ENCODE peak calls at places on chromosomes 4 and X, in eight cellular contexts. Y is A673, J is right cardiac atrium, L is osteoblast, Z is fibroblast of lung, R is heart right ventricle, U is psoas muscle, M is MM.1S. H is an unnamed sample.

GRCh38 chr4:53501561-53501960 is 89.7 kb downstream of the LNX1 start:
- DNase-seq in Y (no peak), J (no peak), L (no peak), Z (no peak), R (no peak), U (no peak), M (no peak), H (no peak)

GRCh38 chr4:96315815-96316214 is 475.9 kb downstream of the PDHA2 start:
- DNase-seq in Y (no peak), J (no peak), L (no peak), Z (peak; percentile 6), R (no peak), U (no peak), M (no peak), H (peak; percentile 54)

GRCh38 chr4:13430834-13431568 is 53.1 kb downstream of the RAB28 start:
- DNase-seq in Y (peak; percentile 18), J (no peak), L (no peak), Z (no peak), R (no peak), U (no peak), M (no peak), H (peak; percentile 17)

GRCh38 chrX:27336466-27337091 is 126.6 kb downstream of the PPP4R3C start:
- DNase-seq in Y (peak; percentile 45), J (peak; percentile 8), L (peak; percentile 73), Z (no peak), R (peak; percentile 4), U (no peak), M (peak; percentile 50), H (peak; percentile 62)

GRCh38 chr4:41734366-41734765 is 14.2 kb downstream of the PHOX2B start:
- DNase-seq in Y (no peak), J (no peak), L (no peak), Z (no peak), R (no peak), U (no peak), M (no peak), H (no peak)

GRCh38 chr4:114312349-114312748 is 286.3 kb upstream of the UGT8 start:
- DNase-seq in Y (no peak), J (no peak), L (no peak), Z (no peak), R (no peak), U (no peak), M (peak; percentile 83), H (no peak)

GRCh38 chr4:116531870-116532269 is 553.5 kb downstream of the TRAM1L1 start:
- DNase-seq in Y (peak; percentile 99), J (no peak), L (no peak), Z (no peak), R (no peak), U (no peak), M (no peak), H (peak; percentile 22)

GRCh38 chrX:101407748-101408529 is at the start of the genes GLA and HNRNPH2:
- DNase-seq in Y (peak; percentile 96), J (peak; percentile 89), L (peak; percentile 92), Z (peak; percentile 98), R (peak; percentile 81), U (peak; percentile 86), M (peak; percentile 97), H (peak; percentile 93)

GRCh38 chr4:3341760-3342159 is 48.9 kb downstream of the RGS12 start:
- DNase-seq in Y (peak; percentile 60), J (no peak), L (no peak), Z (no peak), R (no peak), U (no peak), M (no peak), H (no peak)

GRCh38 chr4:181688416-181688815 is 554.8 kb upstream of the TENM3 start:
- DNase-seq in Y (peak; percentile 1), J (no peak), L (no peak), Z (peak; percentile 92), R (no peak), U (no peak), M (no peak), H (no peak)

GRCh38 chr4:73687414-73687813 is 53.0 kb upstream of the CXCL8 start:
- DNase-seq in Y (no peak), J (no peak), L (no peak), Z (no peak), R (no peak), U (no peak), M (no peak), H (no peak)

GRCh38 chrX:47643926-47644325 is 6.4 kb downstream of the ELK1 start:
- DNase-seq in Y (peak; percentile 65), J (no peak), L (no peak), Z (peak; percentile 21), R (no peak), U (no peak), M (peak; percentile 11), H (no peak)

GRCh38 chr4:48653217-48654014 is 126.7 kb downstream of the FRYL start:
- DNase-seq in Y (peak; percentile 50), J (peak; percentile 51), L (no peak), Z (peak; percentile 85), R (peak; percentile 41), U (peak; percentile 48), M (no peak), H (peak; percentile 18)

GRCh38 chrX:15160558-15160957 is 109.3 kb downstream of the ASB9 start:
- DNase-seq in Y (no peak), J (no peak), L (no peak), Z (no peak), R (no peak), U (no peak), M (no peak), H (no peak)

GRCh38 chr4:184598753-184599491 is 50.3 kb downstream of the CASP3 start:
- DNase-seq in Y (no peak), J (peak; percentile 56), L (peak; percentile 58), Z (no peak), R (peak; percentile 20), U (no peak), M (no peak), H (no peak)

GRCh38 chrX:45716747-45717146 is 516.1 kb upstream of the DIPK2B start:
- DNase-seq in Y (no peak), J (no peak), L (no peak), Z (no peak), R (no peak), U (no peak), M (no peak), H (no peak)

GRCh38 chrX:28205905-28206304 is 224.7 kb upstream of the DCAF8L1 start:
- DNase-seq in Y (no peak), J (no peak), L (no peak), Z (no peak), R (no peak), U (no peak), M (no peak), H (no peak)

GRCh38 chrX:118847676-118848075 is 24.1 kb downstream of the ZCCHC12 start:
- DNase-seq in Y (peak; percentile 72), J (no peak), L (peak; percentile 82), Z (peak; percentile 29), R (no peak), U (no peak), M (peak; percentile 34), H (no peak)

DNA sequence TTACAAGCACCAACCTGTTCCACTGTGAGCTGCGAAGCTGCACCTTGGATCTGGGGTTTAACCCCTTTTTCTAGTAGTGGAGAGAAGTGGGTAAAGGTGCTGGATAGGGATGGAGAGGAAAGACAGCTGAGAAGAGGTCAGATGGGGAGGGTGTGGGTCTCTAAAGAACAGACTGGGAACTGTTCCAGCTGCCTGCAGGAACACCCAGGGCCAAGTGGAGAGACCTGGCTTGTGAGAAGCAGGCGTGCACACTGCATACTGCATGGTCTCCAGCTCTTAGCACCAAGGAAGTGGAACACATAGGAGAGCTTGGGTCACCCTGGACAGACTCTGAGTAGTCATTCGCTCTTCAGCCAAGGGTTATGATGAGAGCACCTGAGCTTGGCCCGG is 16.1 kb downstream of the BCOR start:
- DNase-seq in Y (no peak), J (peak; percentile 4), L (peak; percentile 57), Z (no peak), R (no peak), U (no peak), M (no peak), H (no peak)
- H3K4me3 ChIP-seq in Y (no peak overlapping the region), J (no peak overlapping the region), L (no peak overlapping the region), Z (no peak overlapping the region), R (no peak overlapping the region), U (no peak overlapping the region), M (no peak overlapping the region), H (no peak overlapping the region)

DNA sequence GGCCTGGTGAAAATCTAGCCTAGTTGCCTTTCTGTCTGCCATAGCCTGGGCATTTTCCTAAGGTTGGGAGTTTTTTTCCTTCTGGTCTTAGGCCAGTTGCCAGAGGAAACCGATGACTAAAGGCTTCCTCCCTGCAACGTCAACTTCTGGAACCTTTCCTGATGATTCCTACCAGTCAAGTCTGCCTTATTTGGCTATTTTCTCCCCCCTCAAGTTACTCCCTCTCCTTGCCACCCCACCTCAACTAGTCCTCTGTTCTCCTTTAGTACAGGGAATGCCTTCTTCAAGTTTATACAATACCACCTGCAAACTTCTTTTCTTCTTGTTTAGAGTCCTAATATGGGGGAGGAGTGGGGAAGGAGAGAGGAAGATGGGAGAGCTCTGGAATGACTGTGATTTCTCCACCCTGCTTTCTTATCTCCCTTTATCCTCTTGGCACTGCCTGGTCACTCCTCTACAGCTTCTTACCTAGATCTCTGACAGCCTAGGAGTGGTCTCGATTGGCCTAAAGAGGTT is 10.6 kb downstream of the MSN start:
- DNase-seq in Y (peak; percentile 29), J (no peak), L (no peak), Z (peak; percentile 92), R (no peak), U (no peak), M (no peak), H (no peak)
- H3K4me1 ChIP-seq in Y (peaks cover 7% of the 10 kb centered on the region), J (peaks cover 37% of the 10 kb centered on the region), L (peaks cover 55% of the 10 kb centered on the region), Z (peaks cover 8% of the 10 kb centered on the region), R (peaks cover 99% of the 10 kb centered on the region), U (peaks cover 37% of the 10 kb centered on the region), M (peaks cover 48% of the 10 kb centered on the region), H (peaks cover 2% of the 10 kb centered on the region)

DNA sequence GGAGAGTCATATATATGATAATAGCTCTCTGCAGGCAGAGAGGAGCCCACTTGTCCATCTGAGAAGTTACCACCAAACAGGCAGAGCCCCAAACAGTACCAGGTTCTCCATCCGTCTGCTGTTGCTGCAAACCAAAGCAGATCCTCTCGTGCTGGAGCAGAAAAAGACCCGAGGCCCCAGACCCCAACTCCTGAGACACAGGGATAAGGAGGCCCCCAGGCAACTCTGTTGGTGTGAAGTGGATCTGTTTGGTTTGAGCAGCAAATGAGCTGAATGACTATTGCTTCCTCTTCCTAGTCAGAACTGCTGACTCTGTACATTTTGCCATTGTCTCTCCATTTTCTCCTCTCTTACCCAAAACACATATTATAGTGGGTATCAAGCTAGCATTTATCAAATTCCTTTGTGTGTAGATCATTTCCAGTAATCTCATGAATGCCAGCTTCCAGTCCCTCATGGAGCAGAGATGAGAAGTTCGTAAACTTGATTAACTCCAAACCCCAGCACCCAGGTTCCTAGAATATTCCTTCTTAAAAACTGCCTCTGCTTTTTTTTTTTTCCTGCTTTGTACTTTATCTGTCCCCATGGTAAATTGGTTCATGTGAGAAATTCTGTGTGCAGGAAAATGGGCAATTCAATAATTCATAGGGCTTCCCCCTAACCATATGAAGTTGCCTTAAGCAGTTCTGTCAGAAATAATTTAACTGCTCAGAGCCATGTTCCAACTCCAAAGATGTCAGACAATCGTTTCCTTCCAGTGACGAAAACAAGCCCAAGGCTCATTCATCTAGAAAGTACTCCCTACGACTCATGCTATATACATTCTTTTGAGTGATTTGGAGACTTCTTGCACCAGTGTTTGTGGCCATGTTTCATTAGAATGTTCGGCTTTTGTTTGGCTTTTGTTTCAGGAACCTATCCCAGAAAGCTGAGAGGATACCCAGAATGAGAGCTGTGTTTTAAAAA is 98.6 kb upstream of the ATXN3L start:
- DNase-seq in Y (peak; percentile 53), J (no peak), L (peak; percentile 63), Z (peak; percentile 62), R (no peak), U (no peak), M (no peak), H (no peak)
- H3K4me3 ChIP-seq in Y (no peak overlapping the region), J (no peak overlapping the region), L (no peak overlapping the region), Z (no peak overlapping the region), R (no peak overlapping the region), U (no peak overlapping the region), M (no peak overlapping the region), H (no peak overlapping the region)

GRCh38 chrX:123976671-123977316 is 15.3 kb downstream of the STAG2 start:
- DNase-seq in Y (peak; percentile 43), J (no peak), L (peak; percentile 77), Z (peak; percentile 30), R (no peak), U (no peak), M (no peak), H (no peak)
- H3K4me1 ChIP-seq in Y (peaks cover 20% of the 10 kb centered on the region), J (peaks cover 1% of the 10 kb centered on the region), L (peaks cover 3% of the 10 kb centered on the region), Z (no peaks in the 10 kb centered on the region), R (peaks cover 59% of the 10 kb centered on the region), U (peaks cover 7% of the 10 kb centered on the region), M (no peaks in the 10 kb centered on the region), H (peaks cover 20% of the 10 kb centered on the region)

H was measured in SJCRH30.